ENCODE peak calls at places on chromosomes 2 and 18, in four cellular contexts. O is K562, D is GM12878, I is HepG2. U is an unnamed sample.

GRCh38 chr2:99635710-99636431 is 146.1 kb upstream of the REV1 start:
- DNase-seq in O (no peak), D (no peak), I (no peak), U (no peak)

GRCh38 chr2:57936216-57936615 is 110.4 kb upstream of the VRK2 start:
- DNase-seq in D (no peak), I (no peak), O (no peak), U (no peak)

GRCh38 chr2:216915548-216916128 is 55.8 kb upstream of the TNP1 start:
- DNase-seq in D (no peak), I (no peak), O (no peak), U (no peak)

GRCh38 chr18:26091047-26091630 is 726 bp upstream of the SS18 start:
- DNase-seq in I (peak; percentile 54), D (peak; percentile 51), O (peak; percentile 84), U (peak; percentile 42)

GRCh38 chr2:122077771-122078170 is 322.3 kb downstream of the TSN start:
- DNase-seq in D (no peak), O (no peak), I (no peak), U (no peak)

GRCh38 chr18:39274535-39274934 is 1708.9 kb upstream of the CELF4 start:
- DNase-seq in O (no peak), D (no peak), I (no peak), U (no peak)

GRCh38 chr2:113173563-113174368 is at the start of gene PSD4:
- DNase-seq in D (peak; percentile 67), I (no peak), O (peak; percentile 92), U (no peak)

GRCh38 chr2:118832071-118832790 is 15.2 kb downstream of the EN1 start:
- DNase-seq in I (no peak), O (no peak), D (no peak), U (no peak)

GRCh38 chr2:26870585-26871095 is 22.7 kb downstream of the DPYSL5 start:
- DNase-seq in I (no peak), O (no peak), D (no peak), U (no peak)

GRCh38 chr2:169172076-169172735 is 102.8 kb downstream of the DHRS9 start:
- DNase-seq in O (no peak), D (no peak), I (no peak), U (no peak)

GRCh38 chr2:230798769-230799399 is 65.9 kb upstream of the ITM2C start:
- DNase-seq in D (no peak), O (peak; percentile 50), I (peak; percentile 63), U (no peak)

GRCh38 chr2:85583667-85584353 is 421 bp upstream of the VAMP5 start:
- DNase-seq in I (peak; percentile 73), D (no peak), O (no peak), U (no peak)

GRCh38 chr2:201654611-201655384 is 11.5 kb upstream of the TMEM237 start:
- DNase-seq in O (no peak), D (no peak), I (no peak), U (no peak)

GRCh38 chr2:15425707-15426106 is 135.4 kb downstream of the NBAS start:
- DNase-seq in O (no peak), I (no peak), D (no peak), U (no peak)

GRCh38 chr18:77168666-77169358 is 36.2 kb upstream of the MBP start:
- DNase-seq in I (no peak), D (no peak), O (no peak), U (no peak)

GRCh38 chr2:42693688-42694479 is 70.1 kb downstream of the OXER1 start:
- DNase-seq in I (no peak), O (no peak), D (no peak), U (no peak)

GRCh38 chr18:36424741-36425142 is 127.2 kb downstream of the FHOD3 start:
- DNase-seq in D (no peak), I (peak; percentile 6), O (peak; percentile 72), U (no peak)

GRCh38 chr18:50287441-50288347 is at the start of gene CXXC1:
- DNase-seq in I (peak; percentile 98), O (peak; percentile 97), D (peak; percentile 99), U (peak; percentile 98)

GRCh38 chr2:39512434-39512935 is 75.4 kb upstream of the MAP4K3 start:
- DNase-seq in I (no peak), O (peak; percentile 42), D (no peak), U (no peak)

GRCh38 chr2:130963849-130964793 is 127.4 kb downstream of the ARHGEF4 start:
- DNase-seq in D (no peak), O (peak; percentile 35), I (no peak), U (peak; percentile 83)

GRCh38 chr2:234374671-234375245 is 122.1 kb downstream of the ARL4C start:
- DNase-seq in O (no peak), I (no peak), D (no peak), U (no peak)

GRCh38 chr2:9692392-9693137 is 61.8 kb upstream of the YWHAQ start:
- DNase-seq in D (no peak), O (no peak), I (no peak), U (no peak)

GRCh38 chr2:46747297-46747818 is 168.2 kb downstream of the MCFD2 start:
- DNase-seq in O (no peak), D (peak; percentile 9), I (peak; percentile 84), U (no peak)

GRCh38 chr2:28640263-28640907 is 111.2 kb upstream of the PPP1CB start:
- DNase-seq in O (no peak), D (no peak), I (no peak), U (no peak)

GRCh38 chr18:23377669-23378469 is 75.2 kb upstream of the RIOK3 start:
- DNase-seq in O (peak; percentile 25), I (peak; percentile 60), D (peak; percentile 39), U (no peak)

GRCh38 chr2:176091329-176092258 is 927 bp upstream of the HOXD13 start:
- DNase-seq in D (no peak), I (no peak), O (no peak), U (no peak)

GRCh38 chr18:7236899-7237298 is 6.0 kb downstream of the LRRC30 start:
- DNase-seq in I (no peak), O (no peak), D (no peak), U (no peak)

GRCh38 chr2:32168513-32168912 is 2.8 kb downstream of the SLC30A6 start:
- DNase-seq in I (no peak), D (peak; percentile 66), O (peak; percentile 82), U (no peak)

GRCh38 chr18:48002933-48003365 is 72.5 kb upstream of the SMAD2 start:
- DNase-seq in I (no peak), O (no peak), D (no peak), U (no peak)

GRCh38 chr18:77206676-77207370 is 42.8 kb upstream of the GALR1 start:
- DNase-seq in O (no peak), I (no peak), D (no peak), U (no peak)

GRCh38 chr2:28895189-28895893 is 874 bp downstream of the WDR43 start:
- DNase-seq in I (peak; percentile 54), O (peak; percentile 73), D (no peak), U (peak; percentile 27)

GRCh38 chr18:36354989-36355388 is 57.5 kb downstream of the FHOD3 start:
- DNase-seq in D (no peak), O (no peak), I (no peak), U (no peak)

GRCh38 chr2:154470386-154470785 is 228.1 kb upstream of the KCNJ3 start:
- DNase-seq in D (no peak), I (no peak), O (no peak), U (no peak)

GRCh38 chr18:60549338-60549960 is 176.9 kb upstream of the MC4R start:
- DNase-seq in O (peak; percentile 42), D (no peak), I (peak; percentile 44), U (no peak)

GRCh38 chr2:82507657-82508056 is 1951.4 kb downstream of the SUCLG1 start:
- DNase-seq in I (no peak), O (no peak), D (no peak), U (no peak)

GRCh38 chr2:149739880-149740265 is 152.3 kb upstream of the MMADHC start:
- DNase-seq in I (no peak), O (no peak), D (no peak), U (no peak)

GRCh38 chr18:62672600-62672999 is 42.7 kb upstream of the PHLPP1 start:
- DNase-seq in I (peak; percentile 16), O (no peak), D (no peak), U (no peak)
- TF ChIP-seq ESRRA in I (no peak), O (no peak), D (no peak), U (no peak)

GRCh38 chr18:79645291-79645983 is 34.2 kb upstream of the CTDP1 start:
- DNase-seq in O (no peak), I (no peak), D (no peak), U (no peak)

GRCh38 chr18:79642626-79643025 is 37.0 kb upstream of the CTDP1 start:
- DNase-seq in O (no peak), I (no peak), D (no peak), U (no peak)

GRCh38 chr18:79643049-79643765 is 36.4 kb upstream of the CTDP1 start:
- DNase-seq in D (no peak), O (no peak), I (no peak), U (no peak)

GRCh38 chr18:79644006-79644665 is 35.5 kb upstream of the CTDP1 start:
- DNase-seq in D (peak; percentile 15), I (peak; percentile 50), O (peak; percentile 73), U (peak; percentile 88)

GRCh38 chr18:79644666-79645057 is 34.9 kb upstream of the CTDP1 start:
- DNase-seq in D (no peak), O (no peak), I (no peak), U (no peak)
- TF ChIP-seq CREB1 in D (no peak), O (no peak), I (no peak), U (no peak)

GRCh38 chr2:63669596-63669995 is 80.8 kb downstream of the MDH1 start:
- DNase-seq in O (no peak), D (no peak), I (no peak), U (no peak)

GRCh38 chr2:63667132-63667531 is 78.4 kb downstream of the MDH1 start:
- DNase-seq in I (no peak), D (no peak), O (no peak), U (no peak)

GRCh38 chr2:63665806-63666205 is 77.0 kb downstream of the MDH1 start:
- DNase-seq in O (no peak), I (no peak), D (no peak), U (no peak)

GRCh38 chr2:63668000-63668399 is 79.2 kb downstream of the MDH1 start:
- DNase-seq in I (no peak), O (no peak), D (no peak), U (no peak)

GRCh38 chr2:63668464-63668863 is 79.7 kb downstream of the MDH1 start:
- DNase-seq in D (no peak), I (no peak), O (no peak), U (no peak)
- TF ChIP-seq ESRRA in D (no peak), I (no peak), O (no peak), U (no peak)

GRCh38 chr2:240921319-240922233 is 15.4 kb downstream of the CROCC2 start:
- DNase-seq in O (no peak), D (no peak), I (no peak), U (peak; percentile 10)
- TF ChIP-seq CREB1 in O (no peak), D (no peak), I (no peak), U (no peak)